ENCODE peak calls at places on chromosome 15, in five cellular contexts. E, T, Z, L and B are unnamed samples.

GRCh38 chr15:51879555-51879954 is 50.1 kb downstream of the TMOD3 start:
- DNase-seq in Z (no peak), L (peak; percentile 58), E (no peak), T (no peak), B (no peak)

GRCh38 chr15:74202461-74203401 is at the start of gene STRA6:
- DNase-seq in L (no peak), Z (no peak), T (no peak), E (no peak), B (no peak)

GRCh38 chr15:62549345-62549970 is 384.4 kb upstream of the C2CD4B start:
- DNase-seq in T (no peak), Z (no peak), E (peak; percentile 54), L (peak; percentile 43), B (no peak)

GRCh38 chr15:92902020-92902419 is 1.9 kb downstream of the CHD2 start:
- DNase-seq in T (no peak), L (no peak), E (no peak), Z (no peak), B (no peak)

GRCh38 chr15:57972801-57973311 is 92.7 kb downstream of the ALDH1A2 start:
- DNase-seq in T (no peak), Z (no peak), L (peak; percentile 75), E (no peak), B (no peak)

GRCh38 chr15:38844683-38845195 is 280.1 kb upstream of the RASGRP1 start:
- DNase-seq in E (no peak), T (no peak), L (no peak), Z (no peak), B (no peak)

GRCh38 chr15:71653986-71654713 is 156.2 kb upstream of the NR2E3 start:
- DNase-seq in L (no peak), Z (no peak), T (peak; percentile 68), E (no peak), B (no peak)

GRCh38 chr15:60994842-60995495 is 234.1 kb downstream of the RORA start:
- DNase-seq in L (no peak), E (no peak), Z (no peak), T (no peak), B (no peak)

GRCh38 chr15:50247819-50248650 is 17.5 kb downstream of the HDC start:
- DNase-seq in L (no peak), Z (no peak), E (peak; percentile 77), T (peak; percentile 58), B (no peak)

GRCh38 chr15:35505816-35506215 is 40.1 kb downstream of the DPH6 start:
- DNase-seq in Z (no peak), L (no peak), E (no peak), T (no peak), B (no peak)

GRCh38 chr15:90876046-90876445 is 7.7 kb downstream of the FURIN start:
- DNase-seq in E (no peak), L (no peak), T (peak; percentile 45), Z (no peak), B (peak; percentile 79)

GRCh38 chr15:70266412-70267089 is 168.8 kb upstream of the TLE3 start:
- DNase-seq in L (peak; percentile 78), E (no peak), T (peak; percentile 64), Z (no peak), B (no peak)